ENCODE peak calls at places on chromosomes 16 and 17, in nine cellular contexts. E is mesendoderm; Z is naive thymus-derived CD4-positive, alpha-beta T cell; Q is CD4-positive, CD25-positive, alpha-beta regulatory T cell; Y is CD4-positive, alpha-beta T cell; T is right atrium auricular region; I is activated effector memory CD4-positive, alpha-beta T cell treated with Interleukin-2 at 50 U/mL for 16 hours; W is vagina; U is activated naive CD8-positive, alpha-beta T cell treated with anti-CD3 and anti-CD28 coated beads, Interleukin-2, amount 50 U/mL, for 24 hours. X is an unnamed sample.

GRCh38 chr17:55451203-55451641 is 29.6 kb upstream of the MMD start:
- DNase-seq in E (peak), Z (no peak), Q (no peak), Y (no peak), T (no peak), I (no peak), W (no peak), U (no peak), X (no peak)

GRCh38 chr17:35148144-35148543 is 527 bp downstream of the UNC45B start:
- DNase-seq in E (no peak), Z (no peak), Q (no peak), Y (no peak), T (no peak), I (no peak), W (no peak), U (no peak), X (no peak)

GRCh38 chr17:17214646-17215436 is 8.7 kb upstream of the PLD6 start:
- DNase-seq in E (no peak), Z (no peak), Q (no peak), Y (no peak), T (no peak), I (no peak), W (no peak), U (no peak), X (no peak)

GRCh38 chr16:56450901-56451752 is at the start of the genes NUDT21 and OGFOD1:
- DNase-seq in E (peak), Z (peak), Q (peak), Y (peak), T (peak), I (peak), W (no peak), U (peak), X (peak)

GRCh38 chr17:27457731-27458523 is 1.7 kb downstream of the KSR1 start:
- DNase-seq in E (peak), Z (no peak), Q (no peak), Y (no peak), T (no peak), I (no peak), W (no peak), U (no peak), X (no peak)

GRCh38 chr17:75683467-75684041 is 16.4 kb downstream of the SAP30BP start:
- DNase-seq in E (no peak), Z (no peak), Q (no peak), Y (no peak), T (no peak), I (no peak), W (no peak), U (no peak), X (no peak)

GRCh38 chr16:86789621-86790051 is 211.3 kb downstream of the FOXL1 start:
- DNase-seq in E (peak), Z (no peak), Q (no peak), Y (no peak), T (no peak), I (no peak), W (no peak), U (no peak), X (no peak)

GRCh38 chr17:4939554-4939803 is 367 bp downstream of the SLC25A11 start:
- DNase-seq in E (no peak), Z (no peak), Q (no peak), Y (no peak), T (no peak), I (no peak), W (no peak), U (peak), X (peak)

GRCh38 chr16:13436641-13437423 is 483.1 kb upstream of the ERCC4 start:
- DNase-seq in E (no peak), Z (no peak), Q (no peak), Y (no peak), T (no peak), I (no peak), W (no peak), U (no peak), X (no peak)

GRCh38 chr16:27531186-27531585 is 18.5 kb downstream of the GTF3C1 start:
- DNase-seq in E (no peak), Z (no peak), Q (no peak), Y (no peak), T (no peak), I (no peak), W (no peak), U (no peak), X (no peak)

GRCh38 chr17:7888184-7888920 is at the start of gene CHD3:
- DNase-seq in E (peak), Z (peak), Q (peak), Y (peak), T (no peak), I (peak), W (no peak), U (peak), X (no peak)

GRCh38 chr17:65914784-65915342 is 277.1 kb downstream of the CEP112 start:
- DNase-seq in E (no peak), Z (no peak), Q (no peak), Y (no peak), T (no peak), I (no peak), W (no peak), U (no peak), X (no peak)

GRCh38 chr16:4369006-4369766 is 2.5 kb upstream of the VASN start:
- DNase-seq in E (no peak), Z (no peak), Q (no peak), Y (no peak), T (no peak), I (no peak), W (no peak), U (no peak), X (no peak)

GRCh38 chr17:32099686-32100085 is 42.6 kb upstream of the RHOT1 start:
- DNase-seq in E (no peak), Z (no peak), Q (no peak), Y (no peak), T (no peak), I (no peak), W (no peak), U (no peak), X (no peak)

GRCh38 chr17:2602597-2603017 is 9.2 kb downstream of the PAFAH1B1 start:
- DNase-seq in E (peak), Z (no peak), Q (no peak), Y (no peak), T (no peak), I (no peak), W (no peak), U (no peak), X (no peak)

GRCh38 chr17:15963670-15964110 is 18.8 kb downstream of the ADORA2B start:
- DNase-seq in E (no peak), Z (no peak), Q (no peak), Y (no peak), T (no peak), I (no peak), W (no peak), U (no peak), X (no peak)

GRCh38 chr16:85615852-85616607 is 2.9 kb downstream of the GSE1 start:
- DNase-seq in E (peak), Z (peak), Q (peak), Y (peak), T (peak), I (peak), W (no peak), U (peak), X (peak)

GRCh38 chr17:44006581-44007345 is 2.3 kb downstream of the NAGS start:
- DNase-seq in E (peak), Z (peak), Q (peak), Y (peak), T (peak), I (peak), W (no peak), U (peak), X (peak)

GRCh38 chr16:84196101-84196500 is 5.1 kb downstream of the ADAD2 start:
- DNase-seq in E (no peak), Z (no peak), Q (no peak), Y (no peak), T (no peak), I (no peak), W (no peak), U (no peak), X (no peak)

GRCh38 chr17:27905524-27906237 is 12.5 kb upstream of the LYRM9 start:
- DNase-seq in E (no peak), Z (no peak), Q (no peak), Y (no peak), T (no peak), I (no peak), W (no peak), U (no peak), X (no peak)

GRCh38 chr16:1311738-1312458 is 2.5 kb downstream of the UBE2I start:
- DNase-seq in E (no peak), Z (no peak), Q (no peak), Y (no peak), T (no peak), I (no peak), W (no peak), U (no peak), X (no peak)

GRCh38 chr16:17448640-17449638 is 21.8 kb downstream of the XYLT1 start:
- DNase-seq in E (no peak), Z (peak), Q (no peak), Y (peak), T (no peak), I (peak), W (no peak), U (peak), X (no peak)